ENCODE peak calls at places on chromosomes 2 and 18, in four cellular contexts. One of them, this sample, is unnamed.

GRCh38 chr18:77130229-77131099 is 2.1 kb downstream of the MBP start:
- DNase-seq in AG10803: no peak
- DNase-seq in HL-60: peak
- DNase-seq in fibroblast of villous mesenchyme: no peak
- DNase-seq in this sample: peak

GRCh38 chr18:79484661-79485621 is 89.2 kb downstream of the NFATC1 start:
- DNase-seq in AG10803: peak
- DNase-seq in HL-60: no peak
- DNase-seq in fibroblast of villous mesenchyme: peak
- DNase-seq in this sample: peak

GRCh38 chr2:146143971-146144370 is 1624.1 kb upstream of the ZEB2 start:
- DNase-seq in AG10803: no peak
- DNase-seq in HL-60: no peak
- DNase-seq in fibroblast of villous mesenchyme: peak
- DNase-seq in this sample: no peak

GRCh38 chr18:12032786-12033642 is 51.7 kb downstream of the IMPA2 start:
- DNase-seq in AG10803: peak
- DNase-seq in HL-60: no peak
- DNase-seq in fibroblast of villous mesenchyme: peak
- DNase-seq in this sample: no peak

GRCh38 chr2:9803023-9803805 is 40.1 kb upstream of the TAF1B start:
- DNase-seq in AG10803: peak
- DNase-seq in HL-60: no peak
- DNase-seq in fibroblast of villous mesenchyme: peak
- DNase-seq in this sample: no peak

GRCh38 chr2:241900251-241901017 is 30.9 kb downstream of the RTP5 start:
- DNase-seq in AG10803: no peak
- DNase-seq in HL-60: no peak
- DNase-seq in fibroblast of villous mesenchyme: no peak
- DNase-seq in this sample: peak

GRCh38 chr2:188340257-188340656 is 48.6 kb downstream of the GULP1 start:
- DNase-seq in AG10803: no peak
- DNase-seq in HL-60: no peak
- DNase-seq in fibroblast of villous mesenchyme: no peak
- DNase-seq in this sample: no peak

GRCh38 chr2:241957276-241957675 is 87.7 kb downstream of the RTP5 start:
- DNase-seq in AG10803: no peak
- DNase-seq in HL-60: no peak
- DNase-seq in fibroblast of villous mesenchyme: no peak
- DNase-seq in this sample: no peak

GRCh38 chr2:176080540-176081355 is 3.0 kb downstream of the EVX2 start:
- DNase-seq in AG10803: no peak
- DNase-seq in HL-60: no peak
- DNase-seq in fibroblast of villous mesenchyme: no peak
- DNase-seq in this sample: no peak

GRCh38 chr2:34012728-34013302 is 413.7 kb upstream of the FAM98A start:
- DNase-seq in AG10803: no peak
- DNase-seq in HL-60: peak
- DNase-seq in fibroblast of villous mesenchyme: no peak
- DNase-seq in this sample: no peak
- TF ChIP-seq CTCF in AG10803: peak
- TF ChIP-seq CTCF in HL-60: peak
- TF ChIP-seq CTCF in fibroblast of villous mesenchyme: peak
- TF ChIP-seq CTCF in this sample: no peak

DNA sequence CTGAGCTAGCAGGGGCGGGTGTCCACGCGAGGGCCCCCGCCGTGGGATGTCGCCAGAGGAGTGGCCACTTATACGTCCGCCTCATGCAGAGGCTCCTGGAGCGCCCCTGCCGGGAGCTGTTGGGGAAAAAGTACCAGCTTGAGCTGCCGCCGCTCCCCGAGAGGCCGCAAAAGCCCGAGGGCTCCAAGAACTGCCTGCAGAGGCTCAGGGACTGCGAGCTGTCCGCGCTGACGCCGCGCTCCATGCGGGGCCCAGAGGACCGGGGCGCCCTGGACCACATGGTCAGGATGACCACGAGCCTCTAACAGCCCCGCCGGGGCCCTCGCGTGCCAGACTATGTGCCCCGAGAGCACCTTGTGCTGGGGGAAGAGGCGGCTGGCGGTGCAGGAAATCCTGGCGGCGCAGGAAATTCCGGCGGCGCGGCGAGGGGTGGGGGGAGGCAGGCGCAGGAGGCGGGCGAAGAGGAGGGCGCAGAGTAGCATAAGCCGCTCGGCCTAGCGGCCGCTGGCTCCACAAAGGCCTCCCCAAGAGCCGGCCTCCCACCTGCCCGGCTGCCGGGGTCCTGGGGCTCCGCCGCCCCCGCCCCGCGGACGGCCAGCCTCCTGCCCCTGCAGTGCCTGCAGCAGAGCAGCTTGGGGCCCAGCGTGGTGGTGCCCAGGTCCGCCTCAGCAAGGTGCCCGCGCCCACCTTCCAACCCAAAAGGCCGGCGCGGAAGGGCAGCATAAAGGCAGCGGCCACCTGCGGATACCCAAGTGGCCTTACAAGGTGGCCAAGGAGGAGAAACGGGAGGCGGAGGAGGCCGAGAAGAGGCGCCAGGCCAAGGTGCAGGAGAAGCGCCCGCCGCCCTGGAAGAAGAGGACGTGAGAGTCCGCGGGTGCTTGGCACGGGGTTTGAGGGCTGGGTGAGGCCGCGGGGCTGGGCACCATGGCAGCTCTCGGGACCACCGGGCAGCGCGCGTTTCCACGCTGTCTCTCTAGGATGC is 42.1 kb upstream of the TRIM43B start:
- DNase-seq in AG10803: peak
- DNase-seq in HL-60: no peak
- DNase-seq in fibroblast of villous mesenchyme: peak
- DNase-seq in this sample: no peak
- TF ChIP-seq CTCF in AG10803: peak
- TF ChIP-seq CTCF in HL-60: no peak
- TF ChIP-seq CTCF in fibroblast of villous mesenchyme: peak
- TF ChIP-seq CTCF in this sample: no peak

GRCh38 chr2:208148803-208149202 is 2.8 kb upstream of the CRYGB start:
- DNase-seq in AG10803: no peak
- DNase-seq in HL-60: no peak
- DNase-seq in fibroblast of villous mesenchyme: no peak
- DNase-seq in this sample: no peak
- TF ChIP-seq CTCF in AG10803: peak
- TF ChIP-seq CTCF in HL-60: no peak
- TF ChIP-seq CTCF in fibroblast of villous mesenchyme: peak
- TF ChIP-seq CTCF in this sample: no peak

DNA sequence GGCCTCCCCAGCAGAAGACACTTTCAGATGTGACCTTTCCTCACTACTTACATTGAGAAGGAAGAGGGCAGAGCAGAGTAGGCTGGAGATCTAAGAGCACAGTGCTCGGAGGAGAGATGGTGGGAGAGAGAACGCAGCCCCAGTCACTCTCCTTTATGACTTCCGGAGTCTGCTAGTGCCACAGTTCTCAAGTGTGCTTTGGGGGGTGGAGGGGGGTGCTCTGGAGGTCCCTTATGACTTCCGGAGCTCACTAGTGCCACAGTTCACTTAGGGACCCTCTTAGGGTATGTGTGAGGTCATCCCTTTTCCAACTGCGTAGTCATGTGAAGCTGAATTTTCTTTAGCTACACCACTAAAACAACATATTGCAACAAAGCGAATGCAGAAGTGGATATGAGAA is 153.7 kb upstream of the KCTD1 start:
- DNase-seq in AG10803: no peak
- DNase-seq in HL-60: peak
- DNase-seq in fibroblast of villous mesenchyme: no peak
- DNase-seq in this sample: no peak
- TF ChIP-seq CTCF in AG10803: no peak
- TF ChIP-seq CTCF in HL-60: no peak
- TF ChIP-seq CTCF in fibroblast of villous mesenchyme: no peak
- TF ChIP-seq CTCF in this sample: no peak

GRCh38 chr2:113050921-113051895 is 1.5 kb downstream of the IL36B start:
- DNase-seq in AG10803: no peak
- DNase-seq in HL-60: no peak
- DNase-seq in fibroblast of villous mesenchyme: no peak
- DNase-seq in this sample: no peak
- TF ChIP-seq CTCF in AG10803: no peak
- TF ChIP-seq CTCF in HL-60: no peak
- TF ChIP-seq CTCF in fibroblast of villous mesenchyme: no peak
- TF ChIP-seq CTCF in this sample: no peak

GRCh38 chr2:174449033-174449432 is 37.8 kb downstream of the GPR155 start:
- DNase-seq in AG10803: no peak
- DNase-seq in HL-60: no peak
- DNase-seq in fibroblast of villous mesenchyme: peak
- DNase-seq in this sample: no peak
- TF ChIP-seq CTCF in AG10803: no peak
- TF ChIP-seq CTCF in HL-60: no peak
- TF ChIP-seq CTCF in fibroblast of villous mesenchyme: no peak
- TF ChIP-seq CTCF in this sample: no peak

GRCh38 chr18:45378308-45378707 is 237.0 kb upstream of the SLC14A2 start:
- DNase-seq in AG10803: no peak
- DNase-seq in HL-60: no peak
- DNase-seq in fibroblast of villous mesenchyme: no peak
- DNase-seq in this sample: no peak
- TF ChIP-seq CTCF in AG10803: no peak
- TF ChIP-seq CTCF in HL-60: no peak
- TF ChIP-seq CTCF in fibroblast of villous mesenchyme: no peak
- TF ChIP-seq CTCF in this sample: no peak

This sample was measured in CD14-positive monocyte.